ENCODE peak calls at places on chromosomes 2 and 18, in seven cellular contexts. One of them, this sample, is unnamed.

GRCh38 chr2:239307221-239307569 is 93.6 kb downstream of the HDAC4 start:
- DNase-seq in brain microvascular endothelial cell: no peak
- DNase-seq in OCI-LY7: no peak
- DNase-seq in HCEC 1CT: no peak
- DNase-seq in activated naive CD4-positive, alpha-beta T cell: no peak
- DNase-seq in colonic mucosa: no peak
- DNase-seq in bronchial epithelial cell: no peak
- DNase-seq in this sample: no peak

GRCh38 chr18:2848145-2848878 is 1.5 kb downstream of the EMILIN2 start:
- DNase-seq in HCEC 1CT: no peak
- DNase-seq in brain microvascular endothelial cell: no peak
- DNase-seq in colonic mucosa: no peak
- DNase-seq in OCI-LY7: no peak
- DNase-seq in activated naive CD4-positive, alpha-beta T cell: no peak
- DNase-seq in bronchial epithelial cell: no peak
- DNase-seq in this sample: no peak

GRCh38 chr2:144443837-144444236 is 76.1 kb downstream of the ZEB2 start:
- DNase-seq in OCI-LY7: no peak
- DNase-seq in HCEC 1CT: no peak
- DNase-seq in bronchial epithelial cell: no peak
- DNase-seq in brain microvascular endothelial cell: no peak
- DNase-seq in colonic mucosa: no peak
- DNase-seq in activated naive CD4-positive, alpha-beta T cell: no peak
- DNase-seq in this sample: no peak

GRCh38 chr2:10225291-10226031 is 77.2 kb upstream of the HPCAL1 start:
- DNase-seq in colonic mucosa: no peak
- DNase-seq in OCI-LY7: no peak
- DNase-seq in brain microvascular endothelial cell: no peak
- DNase-seq in HCEC 1CT: no peak
- DNase-seq in bronchial epithelial cell: no peak
- DNase-seq in activated naive CD4-positive, alpha-beta T cell: no peak
- DNase-seq in this sample: no peak

GRCh38 chr2:146734042-146734715 is 1110.7 kb upstream of the ACVR2A start:
- DNase-seq in colonic mucosa: no peak
- DNase-seq in brain microvascular endothelial cell: peak; percentile 47
- DNase-seq in activated naive CD4-positive, alpha-beta T cell: no peak
- DNase-seq in OCI-LY7: peak; percentile 22
- DNase-seq in bronchial epithelial cell: peak; percentile 71
- DNase-seq in HCEC 1CT: peak; percentile 77
- DNase-seq in this sample: no peak

GRCh38 chr2:95025406-95026319 is at the start of gene MAL:
- DNase-seq in activated naive CD4-positive, alpha-beta T cell: peak; percentile 67
- DNase-seq in HCEC 1CT: no peak
- DNase-seq in bronchial epithelial cell: no peak
- DNase-seq in OCI-LY7: no peak
- DNase-seq in brain microvascular endothelial cell: no peak
- DNase-seq in colonic mucosa: no peak
- DNase-seq in this sample: no peak

GRCh38 chr2:240021488-240022104 is 3.5 kb downstream of the NDUFA10 start:
- DNase-seq in OCI-LY7: peak; percentile 66
- DNase-seq in bronchial epithelial cell: peak; percentile 60
- DNase-seq in activated naive CD4-positive, alpha-beta T cell: peak; percentile 50
- DNase-seq in colonic mucosa: peak; percentile 79
- DNase-seq in brain microvascular endothelial cell: peak; percentile 60
- DNase-seq in HCEC 1CT: peak; percentile 38
- DNase-seq in this sample: peak; percentile 50

GRCh38 chr18:32896781-32897547 is 124.1 kb upstream of the KLHL14 start:
- DNase-seq in OCI-LY7: no peak
- DNase-seq in colonic mucosa: no peak
- DNase-seq in brain microvascular endothelial cell: no peak
- DNase-seq in bronchial epithelial cell: no peak
- DNase-seq in HCEC 1CT: no peak
- DNase-seq in activated naive CD4-positive, alpha-beta T cell: no peak
- DNase-seq in this sample: no peak

GRCh38 chr2:47058061-47058931 is 96.8 kb downstream of the STPG4 start:
- DNase-seq in brain microvascular endothelial cell: no peak
- DNase-seq in activated naive CD4-positive, alpha-beta T cell: no peak
- DNase-seq in OCI-LY7: no peak
- DNase-seq in colonic mucosa: no peak
- DNase-seq in bronchial epithelial cell: no peak
- DNase-seq in HCEC 1CT: peak; percentile 43
- DNase-seq in this sample: peak; percentile 54

GRCh38 chr2:20484810-20485611 is 38.1 kb downstream of the RHOB start:
- DNase-seq in brain microvascular endothelial cell: no peak
- DNase-seq in OCI-LY7: no peak
- DNase-seq in HCEC 1CT: no peak
- DNase-seq in colonic mucosa: no peak
- DNase-seq in activated naive CD4-positive, alpha-beta T cell: no peak
- DNase-seq in bronchial epithelial cell: no peak
- DNase-seq in this sample: no peak

GRCh38 chr2:226791056-226791486 is 8.5 kb downstream of the IRS1 start:
- DNase-seq in colonic mucosa: peak; percentile 59
- DNase-seq in activated naive CD4-positive, alpha-beta T cell: no peak
- DNase-seq in brain microvascular endothelial cell: peak; percentile 59
- DNase-seq in bronchial epithelial cell: no peak
- DNase-seq in HCEC 1CT: peak; percentile 73
- DNase-seq in OCI-LY7: peak; percentile 88
- DNase-seq in this sample: peak; percentile 64

GRCh38 chr2:167480986-167481309 is 592.7 kb downstream of the XIRP2 start:
- DNase-seq in colonic mucosa: no peak
- DNase-seq in HCEC 1CT: no peak
- DNase-seq in brain microvascular endothelial cell: no peak
- DNase-seq in OCI-LY7: no peak
- DNase-seq in bronchial epithelial cell: no peak
- DNase-seq in activated naive CD4-positive, alpha-beta T cell: no peak
- DNase-seq in this sample: no peak

GRCh38 chr18:9743200-9744016 is 35.3 kb downstream of the RAB31 start:
- DNase-seq in OCI-LY7: no peak
- DNase-seq in colonic mucosa: no peak
- DNase-seq in bronchial epithelial cell: peak; percentile 99
- DNase-seq in HCEC 1CT: peak; percentile 97
- DNase-seq in activated naive CD4-positive, alpha-beta T cell: no peak
- DNase-seq in brain microvascular endothelial cell: peak; percentile 98
- DNase-seq in this sample: no peak

GRCh38 chr2:191933307-191934105 is 86.6 kb upstream of the CAVIN2 start:
- DNase-seq in OCI-LY7: no peak
- DNase-seq in HCEC 1CT: peak; percentile 67
- DNase-seq in brain microvascular endothelial cell: peak; percentile 17
- DNase-seq in activated naive CD4-positive, alpha-beta T cell: no peak
- DNase-seq in colonic mucosa: no peak
- DNase-seq in bronchial epithelial cell: peak; percentile 63
- DNase-seq in this sample: no peak

GRCh38 chr2:119416299-119416923 is 15.2 kb upstream of the TMEM37 start:
- DNase-seq in OCI-LY7: peak; percentile 31
- DNase-seq in activated naive CD4-positive, alpha-beta T cell: no peak
- DNase-seq in colonic mucosa: no peak
- DNase-seq in bronchial epithelial cell: no peak
- DNase-seq in brain microvascular endothelial cell: no peak
- DNase-seq in HCEC 1CT: no peak
- DNase-seq in this sample: no peak

GRCh38 chr2:43448822-43449110 is 147.1 kb downstream of the THADA start:
- DNase-seq in colonic mucosa: no peak
- DNase-seq in HCEC 1CT: no peak
- DNase-seq in activated naive CD4-positive, alpha-beta T cell: no peak
- DNase-seq in OCI-LY7: no peak
- DNase-seq in brain microvascular endothelial cell: no peak
- DNase-seq in bronchial epithelial cell: no peak
- DNase-seq in this sample: no peak

GRCh38 chr2:199463000-199463692 is 5.4 kb upstream of the SATB2 start:
- DNase-seq in brain microvascular endothelial cell: no peak
- DNase-seq in bronchial epithelial cell: no peak
- DNase-seq in HCEC 1CT: peak; percentile 71
- DNase-seq in activated naive CD4-positive, alpha-beta T cell: peak; percentile 33
- DNase-seq in OCI-LY7: peak; percentile 65
- DNase-seq in colonic mucosa: peak; percentile 92
- DNase-seq in this sample: no peak

GRCh38 chr2:230939066-230939591 is 14.1 kb upstream of the GPR55 start:
- DNase-seq in HCEC 1CT: no peak
- DNase-seq in brain microvascular endothelial cell: no peak
- DNase-seq in activated naive CD4-positive, alpha-beta T cell: no peak
- DNase-seq in bronchial epithelial cell: no peak
- DNase-seq in colonic mucosa: no peak
- DNase-seq in OCI-LY7: no peak
- DNase-seq in this sample: no peak

GRCh38 chr2:26892133-26892532 is 44.2 kb downstream of the DPYSL5 start:
- DNase-seq in OCI-LY7: no peak
- DNase-seq in HCEC 1CT: no peak
- DNase-seq in colonic mucosa: no peak
- DNase-seq in bronchial epithelial cell: no peak
- DNase-seq in brain microvascular endothelial cell: no peak
- DNase-seq in activated naive CD4-positive, alpha-beta T cell: no peak
- DNase-seq in this sample: no peak

GRCh38 chr2:14951569-14952285 is 319.2 kb downstream of the LRATD1 start:
- DNase-seq in activated naive CD4-positive, alpha-beta T cell: no peak
- DNase-seq in bronchial epithelial cell: peak; percentile 56
- DNase-seq in HCEC 1CT: no peak
- DNase-seq in OCI-LY7: no peak
- DNase-seq in colonic mucosa: no peak
- DNase-seq in brain microvascular endothelial cell: no peak
- DNase-seq in this sample: no peak

GRCh38 chr2:237623428-237624403 is 3.7 kb upstream of the LRRFIP1 start:
- DNase-seq in OCI-LY7: no peak
- DNase-seq in bronchial epithelial cell: no peak
- DNase-seq in activated naive CD4-positive, alpha-beta T cell: no peak
- DNase-seq in HCEC 1CT: no peak
- DNase-seq in colonic mucosa: no peak
- DNase-seq in brain microvascular endothelial cell: no peak
- DNase-seq in this sample: no peak

GRCh38 chr2:2007551-2008501 is 263.5 kb upstream of the PXDN start:
- DNase-seq in activated naive CD4-positive, alpha-beta T cell: no peak
- DNase-seq in brain microvascular endothelial cell: no peak
- DNase-seq in HCEC 1CT: no peak
- DNase-seq in OCI-LY7: no peak
- DNase-seq in bronchial epithelial cell: no peak
- DNase-seq in colonic mucosa: no peak
- DNase-seq in this sample: no peak

GRCh38 chr2:129729646-129730045 is 249.8 kb upstream of the RAB6C start:
- DNase-seq in activated naive CD4-positive, alpha-beta T cell: no peak
- DNase-seq in OCI-LY7: no peak
- DNase-seq in HCEC 1CT: no peak
- DNase-seq in brain microvascular endothelial cell: no peak
- DNase-seq in bronchial epithelial cell: no peak
- DNase-seq in colonic mucosa: no peak
- DNase-seq in this sample: no peak

GRCh38 chr2:230184727-230185578 is 34.8 kb downstream of the SP110 start:
- DNase-seq in bronchial epithelial cell: no peak
- DNase-seq in OCI-LY7: no peak
- DNase-seq in activated naive CD4-positive, alpha-beta T cell: no peak
- DNase-seq in brain microvascular endothelial cell: peak; percentile 36
- DNase-seq in HCEC 1CT: no peak
- DNase-seq in colonic mucosa: no peak
- DNase-seq in this sample: no peak

GRCh38 chr2:159096896-159097295 is 128.5 kb downstream of the TANC1 start:
- DNase-seq in HCEC 1CT: no peak
- DNase-seq in activated naive CD4-positive, alpha-beta T cell: no peak
- DNase-seq in colonic mucosa: no peak
- DNase-seq in OCI-LY7: no peak
- DNase-seq in brain microvascular endothelial cell: no peak
- DNase-seq in bronchial epithelial cell: peak; percentile 52
- DNase-seq in this sample: no peak